ENCODE peak calls at places on chromosome 4, in five cellular contexts. C is PC-9; D is epithelial cell of proximal tubule; S is left ventricle myocardium inferior; U is CD8-positive, alpha-beta T cell. K is an unnamed sample.

GRCh38 chr4:145308598-145308997 is 128.2 kb upstream of the OTUD4 start:
- DNase-seq in C (no peak), D (no peak), S (no peak), U (no peak), K (peak; percentile 82)

GRCh38 chr4:148054275-148054674 is 322.4 kb downstream of the ARHGAP10 start:
- DNase-seq in C (peak; percentile 43), D (peak; percentile 52), S (no peak), U (no peak), K (no peak)

GRCh38 chr4:10753856-10754384 is 69.4 kb upstream of the CLNK start:
- DNase-seq in C (no peak), D (no peak), S (no peak), U (no peak), K (no peak)

GRCh38 chr4:74755486-74755885 is 38.8 kb downstream of the BTC start:
- DNase-seq in C (no peak), D (no peak), S (no peak), U (no peak), K (peak; percentile 30)

GRCh38 chr4:101400096-101400495 is 52.8 kb upstream of the PPP3CA start:
- DNase-seq in C (no peak), D (no peak), S (no peak), U (no peak), K (peak; percentile 69)

GRCh38 chr4:134132086-134132783 is 69.4 kb downstream of the PABPC4L start:
- DNase-seq in C (no peak), D (no peak), S (no peak), U (no peak), K (no peak)

GRCh38 chr4:90215286-90215685 is 88.1 kb downstream of the CCSER1 start:
- DNase-seq in C (peak; percentile 67), D (no peak), S (no peak), U (no peak), K (no peak)

GRCh38 chr4:5477613-5478012 is 230.7 kb downstream of the EVC2 start:
- DNase-seq in C (no peak), D (no peak), S (no peak), U (no peak), K (no peak)

GRCh38 chr4:99648321-99648720 is 9.3 kb downstream of the C4orf54 start:
- DNase-seq in C (no peak), D (no peak), S (no peak), U (no peak), K (no peak)

GRCh38 chr4:141346144-141346543 is 125.4 kb downstream of the ZNF330 start:
- DNase-seq in C (no peak), D (no peak), S (no peak), U (no peak), K (peak; percentile 68)

GRCh38 chr4:13261486-13262257 is 222.5 kb downstream of the RAB28 start:
- DNase-seq in C (no peak), D (no peak), S (no peak), U (no peak), K (no peak)

DNA sequence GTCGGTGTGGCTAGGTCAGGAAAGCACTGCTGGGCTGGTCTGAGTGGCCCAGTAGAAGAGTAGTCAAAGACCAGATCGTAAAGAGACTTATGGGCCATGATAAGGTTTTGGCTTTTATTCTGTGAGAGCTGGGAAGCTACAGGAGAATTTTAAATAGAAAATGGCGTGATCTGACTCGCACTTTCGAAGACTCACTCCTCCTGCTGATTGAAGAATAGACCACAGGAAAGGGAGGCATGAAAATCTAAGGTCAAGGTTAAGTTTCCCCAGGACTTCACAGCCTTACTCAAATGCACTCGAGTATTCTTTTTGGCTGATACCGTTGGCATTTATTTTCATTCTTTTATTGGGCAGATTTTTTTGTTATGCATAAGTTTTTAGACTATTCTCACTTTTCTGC is 231.4 kb upstream of the ANKRD50 start:
- DNase-seq in C (no peak), D (no peak), S (no peak), U (no peak), K (no peak)
- TF ChIP-seq CTCF in C (no peak), D (peak; percentile 18), S (peak; percentile 19), U (no peak), K (no peak)

GRCh38 chr4:107826427-107826980 is 1.8 kb downstream of the SGMS2 start:
- DNase-seq in C (no peak), D (no peak), S (no peak), U (no peak), K (no peak)
- H3K4me3 ChIP-seq in C (peak overlapping the region; percentile 69), D (peak overlapping the region; percentile 83), S (peak overlapping the region; percentile 89), U (no peak overlapping the region), K (peak overlapping the region; percentile 96)

DNA sequence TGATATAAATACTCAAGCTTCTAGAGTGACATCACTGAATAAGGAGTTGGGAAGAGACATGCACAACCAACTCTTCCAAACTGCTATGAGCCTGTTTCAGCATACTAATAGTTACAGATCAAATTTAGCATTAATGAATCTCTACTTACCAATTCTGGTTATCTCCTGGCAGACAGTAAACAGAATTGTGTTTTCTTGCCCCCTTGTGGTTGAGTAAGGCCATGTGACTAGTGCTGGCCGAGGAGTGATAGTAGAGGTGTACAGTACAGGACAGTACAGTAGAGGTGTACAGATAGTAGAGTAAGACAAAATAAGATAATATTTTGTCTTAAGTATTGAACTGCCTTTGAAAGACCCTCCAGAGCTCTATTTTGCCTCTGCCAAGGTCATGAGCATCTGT is 681.4 kb downstream of the GABRG1 start:
- DNase-seq in C (no peak), D (no peak), S (no peak), U (no peak), K (peak; percentile 24)
- TF ChIP-seq CTCF in C (peak; percentile 52), D (peak; percentile 75), S (peak; percentile 51), U (no peak), K (peak; percentile 47)

GRCh38 chr4:173398251-173398650 is 665 bp downstream of the SCRG1 start:
- DNase-seq in C (no peak), D (no peak), S (no peak), U (no peak), K (no peak)
- H3K4me3 ChIP-seq in C (no peak overlapping the region), D (no peak overlapping the region), S (no peak overlapping the region), U (no peak overlapping the region), K (no peak overlapping the region)

K was measured in fibroblast of mammary gland.